ENCODE peak calls at places on chromosomes 16 and 17, in eight cellular contexts. One of them, this sample, is unnamed.

GRCh38 chr17:28335959-28336871 is 654 bp downstream of the TNFAIP1 start:
- DNase-seq in SK-N-SH: peak
- DNase-seq in A549: peak
- DNase-seq in HCT116: peak
- DNase-seq in K562: peak
- DNase-seq in GM12878: no peak
- DNase-seq in Panc1: no peak
- DNase-seq in GM23338: peak
- DNase-seq in this sample: no peak

GRCh38 chr17:36928450-36929125 is 8.7 kb upstream of the LHX1 start:
- DNase-seq in SK-N-SH: no peak
- DNase-seq in A549: no peak
- DNase-seq in HCT116: no peak
- DNase-seq in K562: no peak
- DNase-seq in GM12878: no peak
- DNase-seq in Panc1: no peak
- DNase-seq in GM23338: peak
- DNase-seq in this sample: no peak

GRCh38 chr17:82442643-82443464 is 7.7 kb downstream of the CYBC1 start:
- DNase-seq in SK-N-SH: no peak
- DNase-seq in A549: no peak
- DNase-seq in HCT116: no peak
- DNase-seq in K562: no peak
- DNase-seq in GM12878: no peak
- DNase-seq in Panc1: no peak
- DNase-seq in GM23338: no peak
- DNase-seq in this sample: no peak

GRCh38 chr16:27703545-27703944 is 153.6 kb downstream of the KATNIP start:
- DNase-seq in SK-N-SH: no peak
- DNase-seq in A549: no peak
- DNase-seq in HCT116: no peak
- DNase-seq in K562: no peak
- DNase-seq in GM12878: no peak
- DNase-seq in Panc1: no peak
- DNase-seq in GM23338: no peak
- DNase-seq in this sample: no peak

GRCh38 chr17:30483159-30483558 is 6.0 kb downstream of the GOSR1 start:
- DNase-seq in SK-N-SH: no peak
- DNase-seq in A549: no peak
- DNase-seq in HCT116: no peak
- DNase-seq in K562: no peak
- DNase-seq in GM12878: no peak
- DNase-seq in Panc1: no peak
- DNase-seq in GM23338: no peak
- DNase-seq in this sample: no peak

GRCh38 chr17:30323895-30324319 is 9.9 kb downstream of the TMIGD1 start:
- DNase-seq in SK-N-SH: no peak
- DNase-seq in A549: peak
- DNase-seq in HCT116: peak
- DNase-seq in K562: peak
- DNase-seq in GM12878: no peak
- DNase-seq in Panc1: no peak
- DNase-seq in GM23338: no peak
- DNase-seq in this sample: peak

GRCh38 chr17:12973496-12974318 is 44.1 kb downstream of the ELAC2 start:
- DNase-seq in SK-N-SH: no peak
- DNase-seq in A549: no peak
- DNase-seq in HCT116: no peak
- DNase-seq in K562: no peak
- DNase-seq in GM12878: no peak
- DNase-seq in Panc1: no peak
- DNase-seq in GM23338: peak
- DNase-seq in this sample: no peak

GRCh38 chr17:7732981-7733557 is 15.5 kb downstream of the DNAH2 start:
- DNase-seq in SK-N-SH: no peak
- DNase-seq in A549: no peak
- DNase-seq in HCT116: no peak
- DNase-seq in K562: no peak
- DNase-seq in GM12878: no peak
- DNase-seq in Panc1: no peak
- DNase-seq in GM23338: no peak
- DNase-seq in this sample: no peak

GRCh38 chr16:22814330-22815105 is 556 bp downstream of the HS3ST2 start:
- DNase-seq in SK-N-SH: peak
- DNase-seq in A549: no peak
- DNase-seq in HCT116: no peak
- DNase-seq in K562: no peak
- DNase-seq in GM12878: no peak
- DNase-seq in Panc1: no peak
- DNase-seq in GM23338: peak
- DNase-seq in this sample: no peak

GRCh38 chr17:1413281-1413791 is 13.3 kb upstream of the YWHAE start:
- DNase-seq in SK-N-SH: peak
- DNase-seq in A549: peak
- DNase-seq in HCT116: no peak
- DNase-seq in K562: peak
- DNase-seq in GM12878: no peak
- DNase-seq in Panc1: peak
- DNase-seq in GM23338: no peak
- DNase-seq in this sample: no peak

GRCh38 chr17:59884861-59885260 is 7.9 kb downstream of the TUBD1 start:
- DNase-seq in SK-N-SH: no peak
- DNase-seq in A549: no peak
- DNase-seq in HCT116: no peak
- DNase-seq in K562: no peak
- DNase-seq in GM12878: no peak
- DNase-seq in Panc1: no peak
- DNase-seq in GM23338: no peak
- DNase-seq in this sample: no peak

GRCh38 chr16:10362077-10362863 is 23.6 kb upstream of the ATF7IP2 start:
- DNase-seq in SK-N-SH: no peak
- DNase-seq in A549: no peak
- DNase-seq in HCT116: no peak
- DNase-seq in K562: peak
- DNase-seq in GM12878: peak
- DNase-seq in Panc1: no peak
- DNase-seq in GM23338: no peak
- DNase-seq in this sample: peak

GRCh38 chr17:38864636-38865398 is 5.0 kb upstream of the LASP1 start:
- DNase-seq in SK-N-SH: no peak
- DNase-seq in A549: peak
- DNase-seq in HCT116: no peak
- DNase-seq in K562: peak
- DNase-seq in GM12878: no peak
- DNase-seq in Panc1: no peak
- DNase-seq in GM23338: peak
- DNase-seq in this sample: no peak

GRCh38 chr16:77896357-77896972 is 108.1 kb downstream of the VAT1L start:
- DNase-seq in SK-N-SH: peak
- DNase-seq in A549: no peak
- DNase-seq in HCT116: no peak
- DNase-seq in K562: no peak
- DNase-seq in GM12878: no peak
- DNase-seq in Panc1: no peak
- DNase-seq in GM23338: no peak
- DNase-seq in this sample: no peak

GRCh38 chr17:82592751-82593589 is 55.3 kb downstream of the WDR45B start:
- DNase-seq in SK-N-SH: peak
- DNase-seq in A549: peak
- DNase-seq in HCT116: peak
- DNase-seq in K562: no peak
- DNase-seq in GM12878: peak
- DNase-seq in Panc1: no peak
- DNase-seq in GM23338: peak
- DNase-seq in this sample: peak

GRCh38 chr16:47045023-47045422 is 71.5 kb upstream of the DNAJA2 start:
- DNase-seq in SK-N-SH: no peak
- DNase-seq in A549: no peak
- DNase-seq in HCT116: no peak
- DNase-seq in K562: peak
- DNase-seq in GM12878: no peak
- DNase-seq in Panc1: no peak
- DNase-seq in GM23338: no peak
- DNase-seq in this sample: peak

GRCh38 chr17:82493517-82493840 is 26.1 kb upstream of the FOXK2 start:
- DNase-seq in SK-N-SH: no peak
- DNase-seq in A549: no peak
- DNase-seq in HCT116: no peak
- DNase-seq in K562: no peak
- DNase-seq in GM12878: no peak
- DNase-seq in Panc1: no peak
- DNase-seq in GM23338: no peak
- DNase-seq in this sample: no peak

GRCh38 chr17:40093580-40094201 is 6.7 kb downstream of the NR1D1 start:
- DNase-seq in SK-N-SH: no peak
- DNase-seq in A549: no peak
- DNase-seq in HCT116: no peak
- DNase-seq in K562: no peak
- DNase-seq in GM12878: no peak
- DNase-seq in Panc1: no peak
- DNase-seq in GM23338: no peak
- DNase-seq in this sample: no peak

GRCh38 chr17:49551221-49552069 is 24.2 kb upstream of the NXPH3 start:
- DNase-seq in SK-N-SH: peak
- DNase-seq in A549: no peak
- DNase-seq in HCT116: no peak
- DNase-seq in K562: no peak
- DNase-seq in GM12878: no peak
- DNase-seq in Panc1: no peak
- DNase-seq in GM23338: no peak
- DNase-seq in this sample: no peak

GRCh38 chr16:48113471-48113870 is 42.3 kb downstream of the ABCC12 start:
- DNase-seq in SK-N-SH: peak
- DNase-seq in A549: peak
- DNase-seq in HCT116: no peak
- DNase-seq in K562: peak
- DNase-seq in GM12878: no peak
- DNase-seq in Panc1: no peak
- DNase-seq in GM23338: peak
- DNase-seq in this sample: no peak

GRCh38 chr17:71296005-71296404 is 824.8 kb upstream of the SOX9 start:
- DNase-seq in SK-N-SH: no peak
- DNase-seq in A549: no peak
- DNase-seq in HCT116: no peak
- DNase-seq in K562: no peak
- DNase-seq in GM12878: no peak
- DNase-seq in Panc1: no peak
- DNase-seq in GM23338: no peak
- DNase-seq in this sample: no peak

GRCh38 chr17:73011016-73011486 is 81.4 kb downstream of the SLC39A11 start:
- DNase-seq in SK-N-SH: peak
- DNase-seq in A549: no peak
- DNase-seq in HCT116: no peak
- DNase-seq in K562: peak
- DNase-seq in GM12878: no peak
- DNase-seq in Panc1: no peak
- DNase-seq in GM23338: no peak
- DNase-seq in this sample: peak

GRCh38 chr16:24999856-25000447 is 15.2 kb downstream of the ARHGAP17 start:
- DNase-seq in SK-N-SH: no peak
- DNase-seq in A549: peak
- DNase-seq in HCT116: no peak
- DNase-seq in K562: peak
- DNase-seq in GM12878: no peak
- DNase-seq in Panc1: no peak
- DNase-seq in GM23338: no peak
- DNase-seq in this sample: no peak

GRCh38 chr16:87274808-87275207 is 42.4 kb downstream of the C16orf95 start:
- DNase-seq in SK-N-SH: no peak
- DNase-seq in A549: no peak
- DNase-seq in HCT116: no peak
- DNase-seq in K562: no peak
- DNase-seq in GM12878: no peak
- DNase-seq in Panc1: no peak
- DNase-seq in GM23338: no peak
- DNase-seq in this sample: no peak
- TF ChIP-seq REST in SK-N-SH: no peak
- TF ChIP-seq REST in A549: no peak
- TF ChIP-seq REST in HCT116: no peak
- TF ChIP-seq REST in K562: no peak
- TF ChIP-seq REST in GM12878: no peak
- TF ChIP-seq REST in Panc1: no peak
- TF ChIP-seq REST in GM23338: no peak
- TF ChIP-seq REST in this sample: no peak

GRCh38 chr16:54361813-54362212 is 75.2 kb upstream of the IRX3 start:
- DNase-seq in SK-N-SH: peak
- DNase-seq in A549: peak
- DNase-seq in HCT116: no peak
- DNase-seq in K562: no peak
- DNase-seq in GM12878: no peak
- DNase-seq in Panc1: no peak
- DNase-seq in GM23338: peak
- DNase-seq in this sample: no peak
- TF ChIP-seq CTCF in SK-N-SH: no peak
- TF ChIP-seq CTCF in A549: no peak
- TF ChIP-seq CTCF in HCT116: no peak
- TF ChIP-seq CTCF in K562: no peak
- TF ChIP-seq CTCF in GM12878: no peak
- TF ChIP-seq CTCF in Panc1: no peak
- TF ChIP-seq CTCF in GM23338: peak
- TF ChIP-seq CTCF in this sample: no peak

GRCh38 chr17:19574956-19575355 is 41.3 kb downstream of the SLC47A1 start:
- DNase-seq in SK-N-SH: no peak
- DNase-seq in A549: no peak
- DNase-seq in HCT116: no peak
- DNase-seq in K562: no peak
- DNase-seq in GM12878: no peak
- DNase-seq in Panc1: no peak
- DNase-seq in GM23338: no peak
- DNase-seq in this sample: no peak
- TF ChIP-seq REST in SK-N-SH: no peak
- TF ChIP-seq REST in A549: no peak
- TF ChIP-seq REST in HCT116: no peak
- TF ChIP-seq REST in K562: no peak
- TF ChIP-seq REST in GM12878: no peak
- TF ChIP-seq REST in Panc1: no peak
- TF ChIP-seq REST in GM23338: no peak
- TF ChIP-seq REST in this sample: no peak

GRCh38 chr17:57892146-57892819 is 42.4 kb upstream of the MRPS23 start:
- DNase-seq in SK-N-SH: peak
- DNase-seq in A549: peak
- DNase-seq in HCT116: peak
- DNase-seq in K562: peak
- DNase-seq in GM12878: no peak
- DNase-seq in Panc1: peak
- DNase-seq in GM23338: peak
- DNase-seq in this sample: no peak

GRCh38 chr17:57890857-57891232 is 41.0 kb upstream of the MRPS23 start:
- DNase-seq in SK-N-SH: no peak
- DNase-seq in A549: no peak
- DNase-seq in HCT116: no peak
- DNase-seq in K562: no peak
- DNase-seq in GM12878: no peak
- DNase-seq in Panc1: no peak
- DNase-seq in GM23338: no peak
- DNase-seq in this sample: no peak

GRCh38 chr17:57895382-57896060 is 45.7 kb upstream of the MRPS23 start:
- DNase-seq in SK-N-SH: no peak
- DNase-seq in A549: peak
- DNase-seq in HCT116: no peak
- DNase-seq in K562: no peak
- DNase-seq in GM12878: no peak
- DNase-seq in Panc1: no peak
- DNase-seq in GM23338: no peak
- DNase-seq in this sample: no peak

GRCh38 chr17:57894848-57895247 is 45.0 kb upstream of the MRPS23 start:
- DNase-seq in SK-N-SH: no peak
- DNase-seq in A549: no peak
- DNase-seq in HCT116: no peak
- DNase-seq in K562: no peak
- DNase-seq in GM12878: no peak
- DNase-seq in Panc1: no peak
- DNase-seq in GM23338: no peak
- DNase-seq in this sample: no peak

GRCh38 chr17:57892820-57893595 is 43.2 kb upstream of the MRPS23 start:
- DNase-seq in SK-N-SH: no peak
- DNase-seq in A549: peak
- DNase-seq in HCT116: peak
- DNase-seq in K562: peak
- DNase-seq in GM12878: no peak
- DNase-seq in Panc1: no peak
- DNase-seq in GM23338: peak
- DNase-seq in this sample: peak
- TF ChIP-seq CTCF in SK-N-SH: no peak
- TF ChIP-seq CTCF in A549: no peak
- TF ChIP-seq CTCF in HCT116: no peak
- TF ChIP-seq CTCF in K562: no peak
- TF ChIP-seq CTCF in GM12878: no peak
- TF ChIP-seq CTCF in Panc1: no peak
- TF ChIP-seq CTCF in GM23338: no peak
- TF ChIP-seq CTCF in this sample: no peak

This sample was measured in HL-60.